ENCODE peak calls at places on chromosome 18, in eight cellular contexts. Z, B, D, P, W, A, M and Q are unnamed samples.

GRCh38 chr18:78526923-78527775 is 452.5 kb upstream of the SALL3 start:
- DNase-seq in Z (no peak), B (no peak), D (no peak), P (no peak), W (no peak), A (peak), M (no peak), Q (no peak)

GRCh38 chr18:59024829-59025228 is 114.9 kb upstream of the SEC11C start:
- DNase-seq in Z (peak), B (no peak), D (no peak), P (no peak), W (peak), A (no peak), M (peak), Q (no peak)

GRCh38 chr18:48319796-48320638 is 89.2 kb downstream of the ZBTB7C start:
- DNase-seq in Z (no peak), B (no peak), D (peak), P (no peak), W (no peak), A (no peak), M (no peak), Q (no peak)

GRCh38 chr18:44876749-44877148 is 196.1 kb downstream of the SETBP1 start:
- DNase-seq in Z (no peak), B (no peak), D (no peak), P (no peak), W (no peak), A (no peak), M (no peak), Q (no peak)

GRCh38 chr18:49550621-49551020 is 11.2 kb upstream of the LIPG start:
- DNase-seq in Z (no peak), B (no peak), D (no peak), P (no peak), W (no peak), A (no peak), M (no peak), Q (no peak)

GRCh38 chr18:6009751-6010150 is 114.4 kb upstream of the TMEM200C start:
- DNase-seq in Z (no peak), B (no peak), D (no peak), P (no peak), W (no peak), A (no peak), M (no peak), Q (no peak)

GRCh38 chr18:79199691-79200374 is 130.6 kb downstream of the ATP9B start:
- DNase-seq in Z (no peak), B (no peak), D (no peak), P (no peak), W (no peak), A (no peak), M (peak), Q (no peak)

GRCh38 chr18:9766076-9766481 is 58.0 kb downstream of the RAB31 start:
- DNase-seq in Z (no peak), B (no peak), D (no peak), P (peak), W (no peak), A (no peak), M (no peak), Q (no peak)

GRCh38 chr18:1092228-1092627 is 187.6 kb downstream of the ADCYAP1 start:
- DNase-seq in Z (no peak), B (no peak), D (no peak), P (no peak), W (no peak), A (no peak), M (no peak), Q (no peak)

GRCh38 chr18:68735498-68736343 is 20.8 kb upstream of the TMX3 start:
- DNase-seq in Z (no peak), B (peak), D (no peak), P (peak), W (no peak), A (no peak), M (peak), Q (peak)

GRCh38 chr18:616380-616995 is 19.7 kb downstream of the CLUL1 start:
- DNase-seq in Z (no peak), B (peak), D (no peak), P (no peak), W (no peak), A (no peak), M (no peak), Q (peak)

GRCh38 chr18:31099490-31100230 is 2.6 kb downstream of the DSC2 start:
- DNase-seq in Z (no peak), B (no peak), D (peak), P (no peak), W (no peak), A (no peak), M (no peak), Q (peak)

GRCh38 chr18:31102020-31102684 is at the start of gene DSC2:
- DNase-seq in Z (peak), B (peak), D (peak), P (peak), W (no peak), A (no peak), M (no peak), Q (no peak)

GRCh38 chr18:31100598-31101147 is 1.5 kb downstream of the DSC2 start:
- DNase-seq in Z (peak), B (no peak), D (peak), P (peak), W (no peak), A (no peak), M (no peak), Q (no peak)

GRCh38 chr18:31102941-31103340 is 720 bp upstream of the DSC2 start:
- DNase-seq in Z (no peak), B (no peak), D (no peak), P (no peak), W (no peak), A (no peak), M (no peak), Q (no peak)

DNA sequence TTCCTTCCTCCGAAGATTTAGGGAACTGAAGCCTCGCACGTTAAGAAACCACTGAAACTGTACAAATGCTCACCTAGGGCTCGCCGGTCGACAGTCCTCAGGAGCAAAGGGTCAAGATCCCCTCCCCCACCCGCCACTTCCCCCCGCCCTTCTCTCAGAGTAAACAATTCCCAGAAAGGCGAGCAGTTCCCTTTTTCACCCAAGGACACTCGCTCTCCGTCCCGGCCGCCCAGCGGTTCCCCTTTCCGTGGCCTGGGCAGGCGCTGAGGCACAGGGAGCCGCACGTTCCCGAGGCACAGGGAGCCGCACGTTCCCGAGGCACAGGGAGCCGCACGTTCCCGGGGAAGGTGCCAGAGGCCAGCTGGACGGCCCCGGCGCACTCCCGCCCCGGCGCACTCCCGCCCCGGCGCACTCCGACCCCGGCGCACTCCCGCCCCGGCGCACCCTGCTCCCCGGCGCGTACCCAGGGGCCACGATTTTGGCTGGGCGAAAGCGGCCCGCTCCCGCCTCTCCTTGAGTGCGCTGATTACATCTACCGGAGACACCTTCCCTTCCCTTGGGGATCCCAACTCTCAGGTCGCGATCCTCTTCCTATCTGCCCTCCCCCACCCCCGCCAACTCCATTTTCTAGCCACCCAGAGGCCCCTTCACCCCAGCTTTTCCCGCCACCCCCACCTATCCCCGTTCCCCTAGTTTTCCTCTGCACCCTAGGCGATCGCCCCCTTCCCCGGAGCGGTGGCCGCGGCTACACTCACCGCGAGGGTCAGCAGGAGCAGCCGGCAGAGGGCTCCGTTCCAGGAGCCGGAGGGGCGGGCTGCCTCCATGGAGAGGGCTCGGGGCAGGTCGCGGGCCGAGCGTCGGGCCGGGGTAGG is 837 bp downstream of the DSC2 start:
- DNase-seq in Z (peak), B (peak), D (peak), P (peak), W (peak), A (no peak), M (no peak), Q (peak)
- TF ChIP-seq CTCF in Z (peak), B (peak), D (no peak), P (no peak), W (no peak), A (peak), M (no peak), Q (no peak)

GRCh38 chr18:7566587-7567486 is at the start of gene PTPRM:
- DNase-seq in Z (peak), B (peak), D (peak), P (peak), W (peak), A (peak), M (no peak), Q (peak)
- TF ChIP-seq CTCF in Z (peak), B (peak), D (no peak), P (peak), W (peak), A (peak), M (no peak), Q (peak)

GRCh38 chr18:66872277-66872676 is 268.4 kb upstream of the CDH19 start:
- DNase-seq in Z (no peak), B (peak), D (no peak), P (no peak), W (no peak), A (no peak), M (no peak), Q (no peak)
- TF ChIP-seq CTCF in Z (peak), B (no peak), D (no peak), P (peak), W (no peak), A (peak), M (no peak), Q (no peak)

GRCh38 chr18:27298215-27298804 is 113.2 kb upstream of the CHST9 start:
- DNase-seq in Z (no peak), B (no peak), D (no peak), P (no peak), W (no peak), A (no peak), M (no peak), Q (no peak)
- TF ChIP-seq CTCF in Z (peak), B (no peak), D (no peak), P (peak), W (no peak), A (peak), M (no peak), Q (no peak)

DNA sequence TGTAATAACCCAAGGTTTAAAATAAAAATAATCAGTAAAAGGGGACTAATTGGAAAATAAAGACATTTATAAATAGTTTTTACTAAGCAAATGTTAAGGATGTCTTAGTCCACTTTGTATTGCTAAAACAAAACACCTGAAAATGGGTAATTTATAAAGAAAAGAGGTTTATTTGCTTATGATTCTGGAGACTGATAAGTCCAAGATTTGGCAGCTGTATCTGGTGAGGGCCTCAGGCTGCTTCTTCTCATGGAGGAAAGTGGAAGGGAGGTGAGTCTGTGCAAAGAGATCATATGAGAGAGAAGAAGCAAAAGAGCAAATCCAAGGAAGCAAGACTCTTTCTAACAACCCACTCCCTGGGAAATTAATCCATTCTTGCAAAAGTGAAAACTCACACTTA is 299.5 kb downstream of the DSC3 start:
- DNase-seq in Z (no peak), B (no peak), D (no peak), P (no peak), W (no peak), A (no peak), M (no peak), Q (no peak)
- TF ChIP-seq CTCF in Z (no peak), B (no peak), D (no peak), P (no peak), W (no peak), A (no peak), M (no peak), Q (no peak)

GRCh38 chr18:62737474-62737873 is 22.1 kb downstream of the PHLPP1 start:
- DNase-seq in Z (no peak), B (no peak), D (no peak), P (no peak), W (no peak), A (no peak), M (no peak), Q (no peak)
- TF ChIP-seq CTCF in Z (no peak), B (no peak), D (no peak), P (no peak), W (no peak), A (no peak), M (no peak), Q (no peak)

DNA sequence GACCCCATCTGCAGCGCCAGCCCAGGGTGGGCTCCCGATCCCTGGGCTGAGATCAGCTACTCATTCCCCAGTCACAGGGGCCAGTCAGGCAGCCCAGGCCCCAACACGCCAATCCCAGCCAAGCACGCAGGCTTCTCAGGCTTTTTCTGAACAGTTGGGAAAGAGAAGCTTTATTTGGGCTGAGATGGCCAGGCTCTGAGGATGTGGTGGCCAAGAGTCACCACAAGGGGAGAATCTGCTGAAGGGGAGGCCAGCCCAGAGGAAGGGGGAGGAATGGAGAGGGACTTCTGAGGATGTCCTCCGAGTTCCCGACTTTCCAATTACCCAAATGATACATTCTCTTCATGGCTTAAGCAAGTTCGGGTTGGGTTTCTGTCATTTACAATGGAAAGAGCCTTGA is 2.8 kb upstream of the DIPK1C start:
- DNase-seq in Z (no peak), B (no peak), D (no peak), P (no peak), W (no peak), A (peak), M (no peak), Q (no peak)
- TF ChIP-seq CTCF in Z (peak), B (no peak), D (no peak), P (no peak), W (no peak), A (peak), M (peak), Q (no peak)